ENCODE peak calls at places on chromosomes 1 and 21, in ten cellular contexts. One of them, this sample, is unnamed.

GRCh38 chr1:219587817-219588561 is 24.9 kb downstream of the ZC3H11B start:
- DNase-seq in transverse colon: no peak
- DNase-seq in spleen: no peak
- DNase-seq in tibial nerve: no peak
- DNase-seq in IMR-90: peak
- DNase-seq in esophagus squamous epithelium: no peak
- DNase-seq in testis: no peak
- DNase-seq in A549: no peak
- DNase-seq in HCT116: no peak
- DNase-seq in GM12891: no peak
- DNase-seq in this sample: no peak

GRCh38 chr1:19925342-19926070 is 2.1 kb upstream of the PLA2G2E start:
- DNase-seq in transverse colon: no peak
- DNase-seq in spleen: no peak
- DNase-seq in HCT116: peak
- DNase-seq in testis: no peak
- DNase-seq in IMR-90: no peak
- DNase-seq in esophagus squamous epithelium: no peak
- DNase-seq in A549: no peak
- DNase-seq in tibial nerve: no peak
- DNase-seq in GM12891: no peak
- DNase-seq in this sample: no peak

GRCh38 chr1:100035214-100035613 is 65.4 kb downstream of the SLC35A3 start:
- DNase-seq in testis: no peak
- DNase-seq in HCT116: no peak
- DNase-seq in esophagus squamous epithelium: no peak
- DNase-seq in IMR-90: no peak
- DNase-seq in spleen: no peak
- DNase-seq in transverse colon: no peak
- DNase-seq in GM12891: no peak
- DNase-seq in A549: no peak
- DNase-seq in tibial nerve: no peak
- DNase-seq in this sample: no peak

GRCh38 chr21:34537838-34538237 is 25.8 kb upstream of the KCNE1 start:
- DNase-seq in IMR-90: peak
- DNase-seq in tibial nerve: no peak
- DNase-seq in HCT116: no peak
- DNase-seq in A549: no peak
- DNase-seq in testis: no peak
- DNase-seq in spleen: no peak
- DNase-seq in esophagus squamous epithelium: no peak
- DNase-seq in GM12891: no peak
- DNase-seq in transverse colon: no peak
- DNase-seq in this sample: no peak

GRCh38 chr1:50027794-50028193 is 4.0 kb upstream of the AGBL4 start:
- DNase-seq in IMR-90: no peak
- DNase-seq in HCT116: no peak
- DNase-seq in transverse colon: no peak
- DNase-seq in spleen: no peak
- DNase-seq in GM12891: no peak
- DNase-seq in tibial nerve: no peak
- DNase-seq in testis: no peak
- DNase-seq in A549: no peak
- DNase-seq in esophagus squamous epithelium: no peak
- DNase-seq in this sample: no peak

GRCh38 chr1:69401894-69402293 is 165.8 kb upstream of the LRRC7 start:
- DNase-seq in IMR-90: no peak
- DNase-seq in GM12891: no peak
- DNase-seq in A549: no peak
- DNase-seq in esophagus squamous epithelium: no peak
- DNase-seq in testis: no peak
- DNase-seq in HCT116: no peak
- DNase-seq in tibial nerve: no peak
- DNase-seq in spleen: no peak
- DNase-seq in transverse colon: no peak
- DNase-seq in this sample: no peak

GRCh38 chr1:1024421-1025415 is 4.8 kb downstream of the AGRN start:
- DNase-seq in testis: no peak
- DNase-seq in HCT116: peak
- DNase-seq in transverse colon: no peak
- DNase-seq in GM12891: no peak
- DNase-seq in A549: no peak
- DNase-seq in spleen: no peak
- DNase-seq in IMR-90: no peak
- DNase-seq in tibial nerve: no peak
- DNase-seq in esophagus squamous epithelium: no peak
- DNase-seq in this sample: no peak

GRCh38 chr1:66624412-66625060 is 90.6 kb downstream of the SGIP1 start:
- DNase-seq in IMR-90: peak
- DNase-seq in HCT116: no peak
- DNase-seq in tibial nerve: no peak
- DNase-seq in spleen: no peak
- DNase-seq in transverse colon: no peak
- DNase-seq in A549: no peak
- DNase-seq in testis: no peak
- DNase-seq in esophagus squamous epithelium: no peak
- DNase-seq in GM12891: no peak
- DNase-seq in this sample: no peak

GRCh38 chr1:86419277-86419903 is 4.6 kb upstream of the CLCA2 start:
- DNase-seq in spleen: no peak
- DNase-seq in GM12891: peak
- DNase-seq in transverse colon: peak
- DNase-seq in A549: no peak
- DNase-seq in tibial nerve: no peak
- DNase-seq in HCT116: no peak
- DNase-seq in IMR-90: no peak
- DNase-seq in esophagus squamous epithelium: no peak
- DNase-seq in testis: no peak
- DNase-seq in this sample: peak

GRCh38 chr1:37342736-37343135 is 131.6 kb upstream of the ZC3H12A start:
- DNase-seq in transverse colon: no peak
- DNase-seq in spleen: no peak
- DNase-seq in IMR-90: no peak
- DNase-seq in esophagus squamous epithelium: no peak
- DNase-seq in GM12891: no peak
- DNase-seq in A549: no peak
- DNase-seq in tibial nerve: no peak
- DNase-seq in HCT116: no peak
- DNase-seq in testis: no peak
- DNase-seq in this sample: no peak

GRCh38 chr1:165898837-165899236 is 71.4 kb downstream of the UCK2 start:
- DNase-seq in testis: no peak
- DNase-seq in A549: no peak
- DNase-seq in transverse colon: no peak
- DNase-seq in tibial nerve: no peak
- DNase-seq in spleen: no peak
- DNase-seq in IMR-90: peak
- DNase-seq in esophagus squamous epithelium: no peak
- DNase-seq in GM12891: no peak
- DNase-seq in HCT116: no peak
- DNase-seq in this sample: no peak

DNA sequence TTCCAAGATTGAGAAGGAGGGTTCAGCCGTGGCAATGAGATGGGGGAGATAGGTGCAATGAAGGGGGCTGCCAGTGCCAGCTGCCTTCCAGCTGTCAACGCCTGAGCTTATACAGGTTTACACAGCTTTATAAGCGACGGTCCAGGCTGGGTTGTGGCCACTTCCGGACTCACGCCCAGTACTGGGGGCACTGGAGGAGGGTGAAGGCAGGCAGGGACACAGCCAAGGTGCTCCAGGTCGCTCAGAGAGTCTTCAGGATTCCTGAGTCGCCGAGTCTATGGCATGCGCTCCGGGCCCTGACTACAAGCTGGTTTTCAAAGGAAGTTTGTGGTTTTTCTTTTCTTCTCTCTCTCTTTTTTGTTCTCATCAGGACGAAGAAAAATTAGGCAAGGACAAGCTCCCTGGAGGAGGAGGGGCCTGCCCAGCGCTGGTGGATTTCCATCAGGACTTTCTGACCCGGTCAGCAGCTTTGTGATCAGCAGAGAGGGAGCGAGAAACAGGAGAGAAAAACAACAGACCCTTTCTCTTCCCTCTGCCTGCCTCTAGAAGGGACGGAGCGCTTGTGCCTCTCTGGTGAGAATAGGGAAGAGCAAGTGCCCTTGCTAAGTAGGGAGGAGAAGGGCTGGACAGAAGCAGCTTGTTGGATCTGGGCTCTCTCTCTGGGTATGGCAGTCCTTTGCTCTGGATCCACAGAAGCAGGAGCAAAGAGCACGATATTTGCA is at the start of gene MINDY1:
- DNase-seq in tibial nerve: peak
- DNase-seq in transverse colon: peak
- DNase-seq in testis: peak
- DNase-seq in IMR-90: peak
- DNase-seq in spleen: peak
- DNase-seq in esophagus squamous epithelium: no peak
- DNase-seq in A549: peak
- DNase-seq in HCT116: peak
- DNase-seq in GM12891: no peak
- DNase-seq in this sample: peak
- TF ChIP-seq POLR2A in tibial nerve: peak
- TF ChIP-seq POLR2A in transverse colon: peak
- TF ChIP-seq POLR2A in testis: peak
- TF ChIP-seq POLR2A in IMR-90: peak
- TF ChIP-seq POLR2A in spleen: peak
- TF ChIP-seq POLR2A in esophagus squamous epithelium: no peak
- TF ChIP-seq POLR2A in A549: no peak
- TF ChIP-seq POLR2A in HCT116: no peak
- TF ChIP-seq POLR2A in GM12891: no peak
- TF ChIP-seq POLR2A in this sample: peak

DNA sequence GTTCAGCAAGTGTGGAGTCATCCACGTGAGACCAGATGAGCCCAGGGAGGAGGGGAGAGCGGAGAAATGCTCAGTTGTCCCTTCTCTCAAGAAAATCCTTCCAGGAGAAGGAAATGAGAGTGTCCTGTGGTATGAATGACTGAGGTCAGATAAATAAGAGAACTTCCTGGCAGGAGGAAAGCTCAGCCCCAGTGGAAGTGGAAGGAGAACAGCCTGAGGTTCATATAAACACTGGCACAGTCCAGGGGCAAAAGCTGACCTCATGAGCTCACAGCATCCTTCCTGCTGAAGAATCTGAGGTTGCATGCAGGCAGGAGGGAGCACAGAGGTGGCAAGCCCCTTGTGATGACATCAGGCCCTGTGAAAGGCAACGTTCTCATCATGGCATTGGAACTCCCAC is 97.7 kb downstream of the NAV1 start:
- DNase-seq in testis: no peak
- DNase-seq in transverse colon: no peak
- DNase-seq in tibial nerve: no peak
- DNase-seq in IMR-90: peak
- DNase-seq in HCT116: no peak
- DNase-seq in esophagus squamous epithelium: no peak
- DNase-seq in GM12891: no peak
- DNase-seq in A549: no peak
- DNase-seq in spleen: no peak
- DNase-seq in this sample: no peak
- TF ChIP-seq POLR2A in testis: no peak
- TF ChIP-seq POLR2A in transverse colon: no peak
- TF ChIP-seq POLR2A in tibial nerve: no peak
- TF ChIP-seq POLR2A in IMR-90: no peak
- TF ChIP-seq POLR2A in HCT116: no peak
- TF ChIP-seq POLR2A in esophagus squamous epithelium: no peak
- TF ChIP-seq POLR2A in GM12891: no peak
- TF ChIP-seq POLR2A in A549: no peak
- TF ChIP-seq POLR2A in spleen: no peak
- TF ChIP-seq POLR2A in this sample: no peak

DNA sequence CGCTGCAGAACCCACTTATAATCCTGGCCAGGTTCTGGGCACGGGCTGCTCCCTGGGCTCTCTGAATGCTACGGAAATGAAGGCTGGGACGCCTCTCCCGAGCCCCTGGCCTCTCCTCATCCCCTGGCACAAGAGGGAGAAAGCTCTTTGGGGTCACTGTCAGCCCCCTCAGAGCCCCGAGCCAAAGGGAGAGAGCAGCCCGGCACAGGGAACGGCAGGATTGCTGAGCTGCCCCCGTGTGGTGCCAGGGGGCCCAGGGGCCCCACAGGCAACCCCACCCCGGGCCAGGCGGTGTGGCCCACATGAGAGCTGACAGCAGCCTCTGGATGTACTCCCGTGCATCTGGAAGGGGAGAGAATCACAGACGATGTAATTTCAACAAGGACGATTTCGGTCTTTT is 250.3 kb downstream of the FOXD2 start:
- DNase-seq in IMR-90: no peak
- DNase-seq in tibial nerve: no peak
- DNase-seq in spleen: peak
- DNase-seq in GM12891: no peak
- DNase-seq in esophagus squamous epithelium: no peak
- DNase-seq in transverse colon: no peak
- DNase-seq in testis: peak
- DNase-seq in HCT116: no peak
- DNase-seq in A549: no peak
- DNase-seq in this sample: no peak
- TF ChIP-seq POLR2A in IMR-90: no peak
- TF ChIP-seq POLR2A in tibial nerve: no peak
- TF ChIP-seq POLR2A in spleen: no peak
- TF ChIP-seq POLR2A in GM12891: no peak
- TF ChIP-seq POLR2A in esophagus squamous epithelium: no peak
- TF ChIP-seq POLR2A in transverse colon: no peak
- TF ChIP-seq POLR2A in testis: no peak
- TF ChIP-seq POLR2A in HCT116: no peak
- TF ChIP-seq POLR2A in A549: no peak
- TF ChIP-seq POLR2A in this sample: no peak

DNA sequence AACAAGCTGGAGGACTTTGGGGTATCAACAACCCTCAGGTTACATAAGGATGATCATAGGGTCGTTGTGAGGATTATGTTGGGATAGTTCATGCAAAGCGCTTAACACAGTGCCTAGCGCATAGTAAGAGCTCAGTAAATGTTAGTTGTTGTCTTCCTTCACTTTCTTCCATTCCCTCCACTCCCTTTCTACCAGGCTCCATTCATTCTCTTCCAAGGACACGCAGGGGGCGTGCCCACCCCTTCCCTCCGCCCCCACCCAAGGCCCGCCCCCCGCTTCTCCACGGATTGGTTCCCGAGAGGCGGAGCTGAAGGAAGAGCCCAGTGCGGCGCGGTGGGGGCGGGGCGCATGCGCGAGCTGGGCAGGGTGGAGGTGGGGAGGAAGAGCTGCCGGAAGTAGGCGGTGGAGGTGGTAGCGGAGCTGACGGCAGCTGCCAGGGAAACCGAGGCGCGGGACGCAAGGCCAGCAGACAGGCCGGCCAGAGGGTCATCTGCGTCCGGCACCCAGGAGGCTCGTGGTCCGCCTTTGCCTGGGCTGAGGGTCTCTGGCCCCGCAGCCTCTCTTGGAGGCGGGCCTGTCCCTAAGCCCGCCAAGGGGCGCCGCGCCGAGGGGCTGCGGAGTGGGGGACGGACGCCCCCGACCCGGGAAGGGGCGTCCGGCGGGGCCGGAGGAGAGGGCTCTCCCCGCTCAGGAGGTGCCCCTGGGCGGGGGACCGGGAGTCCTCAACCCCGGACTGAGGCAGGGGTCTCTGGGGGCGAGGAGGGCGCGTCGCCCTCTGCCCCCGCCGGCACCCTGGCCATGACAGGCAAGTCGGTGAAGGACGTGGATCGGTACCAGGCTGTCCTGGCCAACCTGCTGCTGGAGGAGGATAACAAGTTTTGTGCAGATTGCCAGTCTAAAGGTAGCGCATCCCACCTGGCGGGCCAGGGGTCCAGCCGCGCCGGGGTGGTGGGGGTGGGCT is at the start of gene SMAP2:
- DNase-seq in esophagus squamous epithelium: peak
- DNase-seq in testis: peak
- DNase-seq in A549: peak
- DNase-seq in HCT116: peak
- DNase-seq in GM12891: peak
- DNase-seq in tibial nerve: peak
- DNase-seq in IMR-90: peak
- DNase-seq in spleen: peak
- DNase-seq in transverse colon: peak
- DNase-seq in this sample: peak
- TF ChIP-seq POLR2A in esophagus squamous epithelium: no peak
- TF ChIP-seq POLR2A in testis: peak
- TF ChIP-seq POLR2A in A549: peak
- TF ChIP-seq POLR2A in HCT116: no peak
- TF ChIP-seq POLR2A in GM12891: peak
- TF ChIP-seq POLR2A in tibial nerve: peak
- TF ChIP-seq POLR2A in IMR-90: peak
- TF ChIP-seq POLR2A in spleen: peak
- TF ChIP-seq POLR2A in transverse colon: peak
- TF ChIP-seq POLR2A in this sample: peak

This sample was measured in erythroblast.